ENCODE peak calls at places on chromosomes 5 and 9, in four cellular contexts. W is cerebellar cortex, A is endothelial cell, V is substantia nigra. L is an unnamed sample.

GRCh38 chr9:78982849-78983248 is 588.9 kb upstream of the TLE4 start:
- DNase-seq in W (peak; percentile 45), A (no peak), V (no peak), L (no peak)

GRCh38 chr5:932628-933250 is 40.1 kb downstream of the TRIP13 start:
- DNase-seq in W (no peak), A (no peak), V (no peak), L (no peak)

GRCh38 chr9:16726718-16727451 is 143.6 kb downstream of the BNC2 start:
- DNase-seq in W (peak; percentile 46), A (peak; percentile 82), V (peak; percentile 8), L (no peak)

GRCh38 chr5:143836161-143836725 is 24.3 kb downstream of the HMHB1 start:
- DNase-seq in W (no peak), A (no peak), V (no peak), L (no peak)

GRCh38 chr5:172085738-172086137 is 79.3 kb upstream of the FBXW11 start:
- DNase-seq in W (no peak), A (no peak), V (no peak), L (no peak)

GRCh38 chr9:12935714-12936113 is 160.9 kb downstream of the LURAP1L start:
- DNase-seq in W (no peak), A (no peak), V (no peak), L (no peak)

GRCh38 chr5:176530406-176530982 is 6.7 kb downstream of the RNF44 start:
- DNase-seq in W (no peak), A (no peak), V (no peak), L (no peak)

GRCh38 chr9:117656007-117656406 is 48.2 kb upstream of the TLR4 start:
- DNase-seq in W (no peak), A (no peak), V (no peak), L (no peak)

GRCh38 chr5:137146402-137146889 is 352.7 kb downstream of the SPOCK1 start:
- DNase-seq in W (peak; percentile 29), A (no peak), V (peak; percentile 43), L (no peak)

GRCh38 chr9:91034521-91034920 is 232.9 kb downstream of the SYK start:
- DNase-seq in W (no peak), A (no peak), V (no peak), L (no peak)

GRCh38 chr9:114559830-114560520 is 27.6 kb upstream of the ATP6V1G1 start:
- DNase-seq in W (no peak), A (peak; percentile 12), V (no peak), L (no peak)

GRCh38 chr9:136846376-136847064 is 2.7 kb upstream of the PHPT1 start:
- DNase-seq in W (no peak), A (no peak), V (no peak), L (no peak)

GRCh38 chr5:137078171-137078665 is 420.9 kb downstream of the SPOCK1 start:
- DNase-seq in W (no peak), A (no peak), V (no peak), L (no peak)

GRCh38 chr5:78753093-78753531 is 104.5 kb upstream of the LHFPL2 start:
- DNase-seq in W (no peak), A (no peak), V (no peak), L (no peak)

GRCh38 chr5:146643805-146644204 is 127.8 kb upstream of the GPR151 start:
- DNase-seq in W (no peak), A (no peak), V (no peak), L (no peak)

GRCh38 chr5:65334077-65334476 is 147.6 kb downstream of the ADAMTS6 start:
- DNase-seq in W (no peak), A (no peak), V (no peak), L (no peak)

GRCh38 chr9:114803459-114803858 is 2.4 kb downstream of the TNFSF15 start:
- DNase-seq in W (no peak), A (no peak), V (no peak), L (no peak)

GRCh38 chr5:170861855-170862766 is at the start of gene RANBP17:
- DNase-seq in W (peak; percentile 43), A (peak; percentile 77), V (no peak), L (peak; percentile 35)

GRCh38 chr5:69493235-69493925 is 790 bp downstream of the OCLN start:
- DNase-seq in W (peak; percentile 23), A (peak; percentile 38), V (no peak), L (no peak)

GRCh38 chr5:178206166-178207101 is 2.1 kb downstream of the HNRNPAB start:
- DNase-seq in W (no peak), A (no peak), V (no peak), L (no peak)

GRCh38 chr9:38689678-38690077 is 30.3 kb downstream of the FAM240B start:
- DNase-seq in W (no peak), A (no peak), V (peak; percentile 35), L (peak; percentile 73)